ENCODE peak calls at places on chromosomes 13 and 19, in four cellular contexts. S is AG09319, W is GM13976, G is psoas muscle. N is an unnamed sample.

GRCh38 chr19:46721269-46722003 is 4.5 kb upstream of the PRKD2 start:
- DNase-seq in W (no peak), S (no peak), G (no peak), N (no peak)

GRCh38 chr19:58356971-58357797 is 3.9 kb upstream of the A1BG start:
- DNase-seq in W (no peak), G (no peak), S (no peak), N (no peak)

GRCh38 chr19:45455707-45456499 is 11.9 kb upstream of the FOSB start:
- DNase-seq in S (peak), W (peak), G (peak), N (peak)

GRCh38 chr13:27926644-27927434 is 7.0 kb downstream of the PDX1 start:
- DNase-seq in W (peak), G (no peak), S (no peak), N (peak)

GRCh38 chr13:40340368-40341085 is 325.9 kb downstream of the FOXO1 start:
- DNase-seq in G (no peak), S (no peak), W (no peak), N (no peak)

GRCh38 chr13:98571955-98572662 is 4.8 kb downstream of the STK24 start:
- DNase-seq in S (peak), W (no peak), G (peak), N (peak)

GRCh38 chr13:28355822-28356371 is 139.0 kb downstream of the FLT1 start:
- DNase-seq in G (no peak), S (no peak), W (no peak), N (peak)

GRCh38 chr19:33530261-33530660 is 8.7 kb upstream of the PEPD start:
- DNase-seq in W (no peak), G (no peak), S (no peak), N (no peak)

GRCh38 chr13:73608157-73608516 is 526.1 kb downstream of the KLF12 start:
- DNase-seq in W (no peak), S (no peak), G (no peak), N (no peak)

GRCh38 chr19:16208064-16208759 is 10.5 kb downstream of the AP1M1 start:
- DNase-seq in S (no peak), W (no peak), G (no peak), N (peak)

GRCh38 chr13:45257638-45258338 is 56.9 kb upstream of the KCTD4 start:
- DNase-seq in G (no peak), S (no peak), W (peak), N (no peak)

GRCh38 chr13:39890537-39890936 is 235.1 kb downstream of the COG6 start:
- DNase-seq in W (no peak), S (no peak), G (no peak), N (no peak)

GRCh38 chr13:84399320-84400085 is 517.2 kb upstream of the SLITRK1 start:
- DNase-seq in S (no peak), W (no peak), G (no peak), N (no peak)

GRCh38 chr13:109172099-109172498 is 542.7 kb downstream of the MYO16 start:
- DNase-seq in S (no peak), G (no peak), W (no peak), N (no peak)

GRCh38 chr13:110712081-110712848 is 1.2 kb upstream of the ING1 start:
- DNase-seq in S (peak), W (peak), G (peak), N (peak)

GRCh38 chr19:46813570-46814358 is 25.4 kb upstream of the SLC1A5 start:
- DNase-seq in W (no peak), G (peak), S (no peak), N (no peak)

GRCh38 chr13:80251403-80251802 is 89.5 kb downstream of the SPRY2 start:
- DNase-seq in G (no peak), S (no peak), W (no peak), N (no peak)

GRCh38 chr13:114151565-114152284 is 19.3 kb upstream of the RASA3 start:
- DNase-seq in S (no peak), G (peak), W (no peak), N (peak)

DNA sequence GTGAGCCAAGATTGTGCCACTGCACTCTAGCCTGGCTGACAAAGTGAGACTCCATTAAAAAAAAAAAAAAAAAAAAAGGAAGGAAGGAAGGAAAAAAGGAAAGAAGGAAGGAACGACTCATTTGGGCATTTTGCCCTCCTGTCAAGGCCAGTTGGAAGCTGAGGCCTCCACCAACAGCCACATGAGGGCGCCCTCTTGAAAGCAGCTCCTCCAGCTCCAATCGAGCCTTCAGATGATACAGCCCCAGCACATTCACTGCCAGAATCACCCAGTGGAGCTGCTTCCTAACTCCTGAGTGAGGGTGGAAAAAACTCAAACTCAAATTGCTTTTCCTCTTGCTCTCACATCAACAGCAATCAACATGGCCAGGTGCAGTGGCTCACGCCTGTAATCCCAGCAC is 40.9 kb downstream of the GNG7 start:
- DNase-seq in S (no peak), G (no peak), W (no peak), N (peak)
- TF ChIP-seq CTCF in S (no peak), G (no peak), W (no peak), N (no peak)

DNA sequence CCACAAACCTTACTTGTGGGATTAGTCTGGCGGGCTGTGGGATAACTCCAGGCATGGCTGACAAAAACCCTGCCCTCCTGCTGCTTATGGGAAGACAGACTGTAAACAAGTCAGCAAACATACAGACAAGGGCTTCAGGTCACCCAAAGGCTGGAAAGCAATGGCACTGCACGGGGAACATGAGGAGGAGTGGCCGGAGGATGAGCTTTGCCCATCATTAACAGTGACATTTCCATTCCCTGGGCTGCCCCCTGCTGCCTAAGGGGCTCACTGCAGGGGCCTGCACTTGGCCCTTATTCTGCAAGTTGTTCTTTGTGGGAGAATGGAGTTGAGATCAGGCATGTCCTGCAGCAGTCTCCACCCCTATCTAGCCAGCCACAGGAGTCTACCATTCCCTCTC is 91.3 kb downstream of the UQCRFS1 start:
- DNase-seq in S (no peak), W (no peak), G (peak), N (peak)
- TF ChIP-seq CTCF in S (peak), W (no peak), G (peak), N (peak)

DNA sequence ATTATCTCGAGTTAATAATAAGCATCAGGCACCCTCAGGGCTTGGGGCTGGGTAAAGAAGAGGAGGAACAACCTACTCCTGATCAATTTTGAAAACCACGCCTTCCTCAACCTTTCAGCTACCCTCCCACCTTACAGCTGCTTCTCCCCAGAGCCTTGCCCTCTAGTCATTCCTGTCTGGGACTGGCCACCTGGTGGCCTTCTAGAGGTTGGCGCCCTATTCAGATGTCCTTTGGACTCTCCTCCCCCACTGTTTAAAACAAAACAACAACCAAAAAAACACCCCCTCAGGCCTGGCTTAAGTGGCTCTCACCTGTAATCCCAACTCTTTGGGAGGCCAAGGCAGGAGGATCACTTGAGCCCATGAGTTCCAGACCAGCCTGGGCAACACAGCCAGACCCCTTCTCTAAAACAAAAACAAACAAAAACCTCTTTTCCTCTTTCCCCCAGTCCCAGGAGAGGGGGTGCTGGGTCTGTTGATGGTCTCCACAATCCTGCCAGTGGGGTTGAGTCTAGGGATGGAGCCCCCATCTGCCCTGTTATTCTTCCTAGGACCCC is 62.3 kb downstream of the CCDC70 start:
- DNase-seq in W (no peak), G (no peak), S (no peak), N (peak)
- TF ChIP-seq CTCF in W (no peak), G (no peak), S (peak), N (peak)

DNA sequence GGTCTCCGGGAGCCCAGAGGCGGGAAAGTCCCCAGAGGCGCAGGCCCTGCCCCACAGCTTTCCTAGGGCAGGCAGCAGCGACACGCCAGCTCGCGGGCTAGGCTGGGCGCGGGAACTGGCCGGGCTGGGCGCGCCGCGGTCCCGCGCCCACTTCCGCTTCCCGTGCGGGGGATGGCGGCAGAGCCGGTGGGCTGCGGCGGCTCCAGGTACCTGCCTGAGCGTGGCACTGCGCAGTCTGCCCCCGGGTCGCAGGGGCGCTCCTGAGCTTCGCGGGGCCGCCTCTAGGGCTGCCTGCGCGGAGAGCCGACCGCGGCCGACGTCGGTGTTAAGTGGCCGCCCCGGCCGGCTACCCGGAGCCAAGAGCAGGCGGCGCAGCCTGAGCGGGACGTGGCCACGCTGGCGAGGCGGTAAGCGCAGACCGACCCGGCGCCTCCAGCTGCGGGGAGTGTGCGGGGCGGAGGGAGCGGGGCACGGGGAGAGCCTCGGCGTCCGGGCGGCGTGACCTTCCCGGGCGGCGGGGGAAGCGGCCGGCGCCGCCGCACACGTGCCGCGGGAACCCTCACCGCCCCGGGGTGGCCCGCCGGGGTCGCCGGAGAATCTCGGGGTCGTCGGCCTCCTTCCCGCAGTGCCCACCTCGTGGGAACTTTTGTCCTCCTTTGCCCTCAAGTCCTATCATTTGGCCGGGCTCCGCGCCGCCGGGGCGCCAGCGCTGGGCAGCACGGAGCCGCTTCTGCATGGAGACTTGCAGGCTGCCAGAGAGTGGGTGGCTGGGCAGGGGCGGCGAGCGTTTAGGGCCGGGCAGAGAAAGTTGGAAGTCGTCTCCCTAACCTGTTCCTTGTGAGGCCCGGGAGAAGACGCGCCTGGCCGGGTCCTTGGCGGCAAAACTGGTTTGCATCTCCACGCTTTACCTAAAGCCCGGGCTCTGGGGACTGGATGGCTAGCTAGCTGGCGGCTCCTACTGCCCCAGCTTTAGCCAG is 31.4 kb upstream of the MPHOSPH8 start:
- DNase-seq in S (no peak), W (peak), G (peak), N (peak)
- TF ChIP-seq CTCF in S (no peak), W (peak), G (peak), N (no peak)

GRCh38 chr19:18768046-18768771 is 22.9 kb downstream of the COMP start:
- DNase-seq in S (no peak), G (no peak), W (no peak), N (no peak)
- TF ChIP-seq CTCF in S (no peak), G (no peak), W (no peak), N (no peak)

GRCh38 chr13:97212540-97213146 is 9.5 kb upstream of the MBNL2 start:
- DNase-seq in G (no peak), S (no peak), W (no peak), N (no peak)
- TF ChIP-seq CTCF in G (peak), S (peak), W (no peak), N (peak)